ENCODE peak calls at places on chromosomes 1 and 21, in nine cellular contexts. U, C, N, K, M, V, L, X and I are unnamed samples.
A peak's percentile ranks its signal among the peaks of the same experiment; 100 is the strongest.

GRCh38 chr1:161038523-161039153 is at the start of gene TSTD1:
- DNase-seq in U (peak; percentile 85), C (no peak), N (peak; percentile 90), K (peak; percentile 16), M (peak; percentile 89), V (no peak), L (no peak), X (no peak), I (peak; percentile 75)

GRCh38 chr21:46161800-46162592 is 6.6 kb upstream of the FTCD start:
- DNase-seq in U (no peak), C (no peak), N (no peak), K (no peak), M (no peak), V (no peak), L (no peak), X (no peak), I (no peak)

GRCh38 chr1:79945391-79945790 is 938.9 kb upstream of the ADGRL4 start:
- DNase-seq in U (no peak), C (no peak), N (no peak), K (no peak), M (no peak), V (no peak), L (peak; percentile 11), X (no peak), I (no peak)

GRCh38 chr21:37817242-37817641 is 99.0 kb downstream of the KCNJ6 start:
- DNase-seq in U (no peak), C (no peak), N (no peak), K (no peak), M (no peak), V (no peak), L (no peak), X (no peak), I (no peak)

GRCh38 chr1:51957618-51958017 is 32.9 kb downstream of the RAB3B start:
- DNase-seq in U (no peak), C (no peak), N (peak; percentile 13), K (no peak), M (no peak), V (no peak), L (no peak), X (no peak), I (no peak)

GRCh38 chr1:208090776-208091291 is 153.3 kb downstream of the PLXNA2 start:
- DNase-seq in U (no peak), C (no peak), N (no peak), K (no peak), M (no peak), V (no peak), L (no peak), X (peak; percentile 54), I (no peak)

GRCh38 chr21:39087238-39087975 is 95.8 kb downstream of the PSMG1 start:
- DNase-seq in U (no peak), C (no peak), N (no peak), K (no peak), M (no peak), V (no peak), L (no peak), X (peak; percentile 37), I (no peak)

GRCh38 chr1:41673355-41673754 is 188.9 kb upstream of the EDN2 start:
- DNase-seq in U (peak; percentile 47), C (no peak), N (no peak), K (no peak), M (peak; percentile 70), V (no peak), L (peak; percentile 70), X (peak; percentile 61), I (no peak)

GRCh38 chr1:240217398-240217797 is 125.7 kb downstream of the FMN2 start:
- DNase-seq in U (no peak), C (no peak), N (no peak), K (no peak), M (no peak), V (no peak), L (peak; percentile 81), X (no peak), I (no peak)

GRCh38 chr1:244065063-244065788 is 14.1 kb downstream of the ZBTB18 start:
- DNase-seq in U (no peak), C (no peak), N (peak; percentile 21), K (no peak), M (no peak), V (no peak), L (no peak), X (no peak), I (no peak)

GRCh38 chr1:190578531-190578930 is 100.9 kb upstream of the BRINP3 start:
- DNase-seq in U (no peak), C (no peak), N (no peak), K (no peak), M (no peak), V (no peak), L (no peak), X (no peak), I (no peak)

GRCh38 chr1:107414550-107414949 is 273.7 kb downstream of the NTNG1 start:
- DNase-seq in U (no peak), C (no peak), N (no peak), K (no peak), M (no peak), V (no peak), L (peak; percentile 39), X (no peak), I (no peak)

GRCh38 chr1:1622578-1623094 is 7.3 kb downstream of the MIB2 start:
- DNase-seq in U (no peak), C (no peak), N (no peak), K (no peak), M (no peak), V (no peak), L (no peak), X (no peak), I (no peak)

GRCh38 chr1:112546076-112546475 is 37.3 kb downstream of the WNT2B start:
- DNase-seq in U (no peak), C (no peak), N (no peak), K (no peak), M (no peak), V (no peak), L (no peak), X (no peak), I (no peak)

GRCh38 chr1:175262646-175263045 is 70.1 kb upstream of the KIAA0040 start:
- DNase-seq in U (no peak), C (no peak), N (no peak), K (no peak), M (no peak), V (no peak), L (peak; percentile 4), X (no peak), I (no peak)

GRCh38 chr1:198176179-198176578 is 19.4 kb downstream of the NEK7 start:
- DNase-seq in U (no peak), C (no peak), N (no peak), K (no peak), M (no peak), V (no peak), L (no peak), X (no peak), I (no peak)

GRCh38 chr21:44436111-44436611 is 19.1 kb upstream of the LRRC3 start:
- DNase-seq in U (no peak), C (no peak), N (no peak), K (no peak), M (no peak), V (no peak), L (no peak), X (no peak), I (no peak)

GRCh38 chr21:39022901-39023693 is 160.2 kb downstream of the PSMG1 start:
- DNase-seq in U (no peak), C (no peak), N (no peak), K (no peak), M (no peak), V (no peak), L (peak; percentile 2), X (no peak), I (no peak)

GRCh38 chr21:38140192-38140905 is 116.4 kb upstream of the KCNJ15 start:
- DNase-seq in U (no peak), C (no peak), N (no peak), K (no peak), M (no peak), V (no peak), L (peak; percentile 60), X (peak; percentile 5), I (no peak)